ENCODE peak calls at places on chromosomes 5 and 9, in seven cellular contexts. Q, A, N, U, X, L and J are unnamed samples. For H3K4me1 and H3K36me3, the result is how much of the 10 kb centered on the place peaks cover.

GRCh38 chr5:36756089-36756488 is 120.5 kb upstream of the NIPBL start:
- DNase-seq in Q (no peak), A (no peak), N (no peak), U (no peak), X (no peak), L (peak), J (no peak)

GRCh38 chr5:22988937-22989336 is 135.8 kb upstream of the CDH12 start:
- DNase-seq in Q (no peak), A (no peak), N (no peak), U (no peak), X (no peak), L (no peak), J (no peak)

GRCh38 chr9:105510024-105510423 is 47.9 kb upstream of the FKTN start:
- DNase-seq in Q (no peak), A (no peak), N (peak), U (no peak), X (no peak), L (no peak), J (no peak)

GRCh38 chr5:175590471-175590881 is 67.4 kb upstream of the HRH2 start:
- DNase-seq in Q (no peak), A (no peak), N (peak), U (no peak), X (no peak), L (peak), J (peak)

GRCh38 chr5:171623551-171624097 is 162.0 kb upstream of the SMIM23 start:
- DNase-seq in Q (no peak), A (no peak), N (no peak), U (no peak), X (no peak), L (peak), J (no peak)

GRCh38 chr9:95778957-95779356 is 96.5 kb upstream of the ERCC6L2 start:
- DNase-seq in Q (no peak), A (no peak), N (peak), U (peak), X (no peak), L (no peak), J (peak)

GRCh38 chr5:111353035-111353434 is 128.9 kb downstream of the CAMK4 start:
- DNase-seq in Q (no peak), A (no peak), N (peak), U (no peak), X (no peak), L (no peak), J (no peak)

GRCh38 chr5:102856374-102856748 is 101.3 kb downstream of the PAM start:
- DNase-seq in Q (no peak), A (no peak), N (peak), U (no peak), X (no peak), L (no peak), J (no peak)

GRCh38 chr5:172830876-172831662 is 3.0 kb upstream of the ERGIC1 start:
- DNase-seq in Q (no peak), A (no peak), N (peak), U (no peak), X (no peak), L (no peak), J (peak)

GRCh38 chr9:136244116-136244775 is 1.4 kb downstream of the QSOX2 start:
- DNase-seq in Q (no peak), A (no peak), N (no peak), U (no peak), X (no peak), L (no peak), J (no peak)

GRCh38 chr5:170313344-170313743 is 15.8 kb upstream of the LCP2 start:
- DNase-seq in Q (no peak), A (no peak), N (no peak), U (no peak), X (no peak), L (no peak), J (peak)

GRCh38 chr5:97231025-97231636 is 48.1 kb upstream of the RIOK2 start:
- DNase-seq in Q (peak), A (no peak), N (peak), U (no peak), X (peak), L (peak), J (peak)

GRCh38 chr5:18314192-18314778 is 680.0 kb downstream of the TAF11L14 start:
- DNase-seq in Q (no peak), A (no peak), N (peak), U (no peak), X (no peak), L (peak), J (peak)

GRCh38 chr9:124595743-124596142 is 88.5 kb upstream of the NR5A1 start:
- DNase-seq in Q (no peak), A (no peak), N (no peak), U (no peak), X (no peak), L (peak), J (no peak)

GRCh38 chr5:57316798-57317327 is 143.0 kb downstream of the GPBP1 start:
- DNase-seq in Q (no peak), A (no peak), N (peak), U (no peak), X (no peak), L (peak), J (peak)

GRCh38 chr5:173499471-173500212 is 116.8 kb downstream of the BOD1 start:
- DNase-seq in Q (peak), A (no peak), N (no peak), U (peak), X (peak), L (no peak), J (no peak)

GRCh38 chr5:6476313-6476661 is 27.6 kb downstream of the UBE2QL1 start:
- DNase-seq in Q (no peak), A (no peak), N (no peak), U (no peak), X (no peak), L (no peak), J (no peak)

GRCh38 chr9:92486371-92486770 is 4.1 kb upstream of the ASPN start:
- DNase-seq in Q (no peak), A (no peak), N (no peak), U (no peak), X (no peak), L (no peak), J (no peak)

GRCh38 chr9:85727500-85727899 is 14.3 kb downstream of the AGTPBP1 start:
- DNase-seq in Q (no peak), A (no peak), N (no peak), U (no peak), X (no peak), L (no peak), J (no peak)

GRCh38 chr9:110426052-110426709 is 88.5 kb upstream of the TXNDC8 start:
- DNase-seq in Q (no peak), A (no peak), N (peak), U (no peak), X (no peak), L (peak), J (no peak)

GRCh38 chr9:117485176-117485575 is 70.3 kb upstream of the ASTN2 start:
- DNase-seq in Q (no peak), A (no peak), N (no peak), U (no peak), X (no peak), L (no peak), J (peak)

GRCh38 chr5:163260471-163260870 is 176.9 kb upstream of the CCNG1 start:
- DNase-seq in Q (no peak), A (no peak), N (no peak), U (no peak), X (no peak), L (no peak), J (no peak)

GRCh38 chr5:156396830-156397081 is 69.8 kb downstream of the SGCD start:
- DNase-seq in Q (no peak), A (no peak), N (no peak), U (no peak), X (no peak), L (peak), J (no peak)

GRCh38 chr5:148569948-148570347 is 84.4 kb downstream of the HTR4 start:
- DNase-seq in Q (peak), A (no peak), N (no peak), U (no peak), X (no peak), L (no peak), J (no peak)

DNA sequence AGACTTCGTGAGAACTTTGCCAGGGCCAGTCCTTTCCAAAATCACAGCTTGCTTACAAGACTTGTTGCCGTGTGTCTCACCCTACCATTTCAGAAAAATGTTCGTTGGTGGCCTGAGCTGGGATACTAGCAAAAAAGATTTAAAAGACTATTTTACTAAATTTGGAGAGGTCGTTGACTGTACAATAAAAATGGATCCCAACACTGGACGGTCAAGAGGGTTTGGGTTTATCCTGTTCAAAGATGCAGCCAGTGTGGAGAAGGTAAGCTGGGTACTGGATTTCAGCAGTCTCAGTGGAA is 1.4 kb downstream of the HNRNPAB start:
- DNase-seq in Q (no peak), A (no peak), N (no peak), U (no peak), X (peak), L (no peak), J (no peak)
- H3K27ac ChIP-seq in Q (no peak), A (peak), N (peak), U (peak), X (peak), L (peak), J (no peak)

DNA sequence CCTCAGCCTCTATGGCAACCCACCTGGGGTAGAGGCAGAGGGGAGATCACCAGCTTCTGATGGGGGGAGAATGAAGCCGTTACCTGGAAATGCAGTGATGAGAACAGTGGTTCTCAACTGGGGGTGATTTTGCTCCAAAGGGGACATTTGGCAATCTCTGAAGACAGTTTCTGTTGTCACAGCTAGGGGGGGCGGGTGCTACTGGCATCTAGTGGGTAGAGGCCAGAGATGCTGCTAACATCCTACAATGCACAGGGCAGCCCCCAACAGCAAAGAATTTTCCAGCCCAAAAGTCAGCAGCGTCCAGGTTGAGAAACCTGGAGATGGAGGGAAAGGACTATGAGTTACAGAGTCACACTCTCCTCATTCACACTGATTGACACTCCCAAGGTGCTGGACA is 84.5 kb downstream of the FGF1 start:
- DNase-seq in Q (no peak), A (no peak), N (no peak), U (no peak), X (no peak), L (no peak), J (peak)
- H3K4me1 ChIP-seq in Q (under half), A (under half), N (under half), U (under half), X (under half), L (under half), J (under half)

GRCh38 chr9:99626424-99626823 is 195.3 kb upstream of the NR4A3 start:
- DNase-seq in Q (no peak), A (no peak), N (no peak), U (no peak), X (no peak), L (no peak), J (no peak)

GRCh38 chr9:99621040-99621439 is 200.6 kb upstream of the NR4A3 start:
- DNase-seq in Q (no peak), A (no peak), N (no peak), U (no peak), X (no peak), L (no peak), J (no peak)

GRCh38 chr9:99622679-99623078 is 199.0 kb upstream of the NR4A3 start:
- DNase-seq in Q (no peak), A (no peak), N (no peak), U (no peak), X (no peak), L (no peak), J (no peak)

GRCh38 chr9:99624499-99625233 is 197.0 kb upstream of the NR4A3 start:
- DNase-seq in Q (no peak), A (no peak), N (no peak), U (no peak), X (no peak), L (no peak), J (no peak)

GRCh38 chr9:99623780-99624364 is 197.8 kb upstream of the NR4A3 start:
- DNase-seq in Q (no peak), A (no peak), N (no peak), U (no peak), X (no peak), L (no peak), J (no peak)
- H3K36me3 ChIP-seq in Q (under half), A (under half), N (under half), U (under half), X (under half), L (under half), J (under half)

GRCh38 chr5:59039296-59040006 is 456.6 kb downstream of the RAB3C start:
- DNase-seq in Q (peak), A (peak), N (peak), U (peak), X (peak), L (peak), J (peak)
- H3K27ac ChIP-seq in Q (no peak), A (peak), N (peak), U (peak), X (peak), L (peak), J (peak)

GRCh38 chr5:158682631-158683030 is 417.1 kb downstream of the EBF1 start:
- DNase-seq in Q (no peak), A (no peak), N (no peak), U (no peak), X (no peak), L (no peak), J (no peak)

GRCh38 chr5:158679221-158679641 is 420.5 kb downstream of the EBF1 start:
- DNase-seq in Q (no peak), A (no peak), N (no peak), U (no peak), X (no peak), L (no peak), J (peak)

GRCh38 chr5:158676642-158677489 is 422.9 kb downstream of the EBF1 start:
- DNase-seq in Q (no peak), A (no peak), N (no peak), U (no peak), X (no peak), L (no peak), J (no peak)

DNA sequence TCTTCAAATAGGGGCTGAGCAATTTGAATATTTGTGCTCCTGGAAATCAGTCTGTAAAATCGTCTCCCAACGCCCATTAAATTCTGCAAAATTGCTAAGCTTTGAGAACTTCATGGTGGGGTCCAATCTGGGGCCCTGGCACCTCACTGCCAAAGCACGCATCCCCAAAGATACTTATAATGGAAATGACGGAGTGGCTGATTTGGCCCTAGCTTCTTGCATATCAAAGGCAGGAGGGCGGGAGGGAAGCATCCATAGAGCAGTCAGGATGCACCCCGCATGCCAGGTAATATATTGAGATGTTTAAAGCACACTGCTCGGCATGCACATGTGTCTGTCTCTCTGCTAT is 422.3 kb downstream of the EBF1 start:
- DNase-seq in Q (no peak), A (no peak), N (no peak), U (no peak), X (no peak), L (no peak), J (no peak)
- H3K4me1 ChIP-seq in Q (under half), A (under half), N (under half), U (under half), X (under half), L (under half), J (under half)

GRCh38 chr5:178445534-178445933 is 144.7 kb downstream of the COL23A1 start:
- DNase-seq in Q (no peak), A (no peak), N (no peak), U (no peak), X (no peak), L (no peak), J (no peak)
- H3K36me3 ChIP-seq in Q (under half), A (under half), N (under half), U (under half), X (under half), L (under half), J (under half)

GRCh38 chr5:142275496-142275895 is 49.3 kb downstream of the SPRY4 start:
- DNase-seq in Q (no peak), A (no peak), N (no peak), U (no peak), X (no peak), L (no peak), J (no peak)
- H3K27ac ChIP-seq in Q (no peak), A (no peak), N (no peak), U (no peak), X (no peak), L (no peak), J (no peak)

GRCh38 chr9:98992885-98993569 is 49.3 kb downstream of the COL15A1 start:
- DNase-seq in Q (no peak), A (no peak), N (no peak), U (no peak), X (no peak), L (no peak), J (no peak)
- H3K4me1 ChIP-seq in Q (under half), A (under half), N (under half), U (half or more), X (under half), L (under half), J (under half)

GRCh38 chr5:178365501-178366440 is 133.2 kb upstream of the PHYKPL start:
- DNase-seq in Q (no peak), A (no peak), N (no peak), U (no peak), X (no peak), L (no peak), J (no peak)
- H3K36me3 ChIP-seq in Q (under half), A (under half), N (under half), U (under half), X (under half), L (under half), J (under half)

GRCh38 chr9:132141948-132142594 is 19.8 kb upstream of the NTNG2 start:
- DNase-seq in Q (no peak), A (no peak), N (no peak), U (no peak), X (no peak), L (no peak), J (peak)
- H3K27ac ChIP-seq in Q (no peak), A (no peak), N (no peak), U (no peak), X (no peak), L (no peak), J (no peak)